ENCODE peak calls at places on chromosome 11, in ten cellular contexts. Q, N, L, T, J, V, E, H, Y and W are unnamed samples.

GRCh38 chr11:102564110-102564509 is 33.6 kb upstream of the MMP7 start:
- DNase-seq in N (no peak), L (no peak), Q (no peak), H (no peak), T (peak; percentile 12), E (no peak), Y (peak; percentile 57), J (peak; percentile 10), V (peak; percentile 56), W (no peak)

GRCh38 chr11:72293910-72294533 is 50.0 kb upstream of the PHOX2A start:
- DNase-seq in Q (no peak), H (no peak), N (no peak), Y (no peak), L (no peak), E (no peak), V (no peak), J (no peak), T (no peak), W (no peak)

GRCh38 chr11:27626938-27627586 is 73.2 kb downstream of the BDNF start:
- DNase-seq in E (no peak), Q (no peak), J (no peak), T (no peak), V (no peak), H (no peak), N (no peak), L (no peak), Y (no peak), W (no peak)

GRCh38 chr11:76074178-76075112 is 131.9 kb downstream of the WNT11 start:
- DNase-seq in V (no peak), T (peak; percentile 39), H (no peak), J (no peak), E (no peak), Q (no peak), N (peak; percentile 21), L (no peak), Y (no peak), W (no peak)

GRCh38 chr11:75946531-75947530 is 131.8 kb downstream of the UVRAG start:
- DNase-seq in E (no peak), T (peak; percentile 78), N (peak; percentile 59), Y (no peak), L (no peak), Q (no peak), V (peak; percentile 6), J (no peak), H (peak; percentile 4), W (no peak)

GRCh38 chr11:3860360-3860759 is 4.9 kb downstream of the STIM1 start:
- DNase-seq in N (no peak), T (no peak), Q (no peak), V (no peak), E (no peak), J (no peak), L (no peak), H (no peak), Y (no peak), W (no peak)

GRCh38 chr11:130725417-130726233 is 190.7 kb downstream of the SNX19 start:
- DNase-seq in L (no peak), E (no peak), H (no peak), T (no peak), Q (no peak), N (no peak), Y (no peak), V (no peak), J (no peak), W (no peak)

GRCh38 chr11:100640646-100641045 is 46.4 kb upstream of the ARHGAP42 start:
- DNase-seq in L (no peak), H (no peak), Y (no peak), E (no peak), J (no peak), T (no peak), N (no peak), Q (no peak), V (no peak), W (no peak)

GRCh38 chr11:68750197-68750987 is 928 bp downstream of the TESMIN start:
- DNase-seq in J (no peak), H (peak; percentile 71), Y (peak; percentile 45), N (no peak), E (peak; percentile 37), L (peak; percentile 69), Q (peak; percentile 41), V (peak; percentile 46), T (no peak), W (peak; percentile 38)

GRCh38 chr11:68748061-68748460 is 3.3 kb downstream of the TESMIN start:
- DNase-seq in J (no peak), N (no peak), Q (no peak), L (no peak), T (no peak), E (no peak), H (no peak), Y (no peak), V (no peak), W (no peak)

GRCh38 chr11:68750988-68751325 is 363 bp downstream of the TESMIN start:
- DNase-seq in Y (no peak), Q (no peak), V (no peak), J (no peak), N (no peak), E (peak; percentile 33), T (no peak), L (no peak), H (no peak), W (no peak)

GRCh38 chr11:68749501-68750196 is 1.7 kb downstream of the TESMIN start:
- DNase-seq in N (no peak), E (no peak), Q (no peak), V (no peak), Y (no peak), J (no peak), L (no peak), T (peak; percentile 12), H (peak; percentile 56), W (no peak)

DNA sequence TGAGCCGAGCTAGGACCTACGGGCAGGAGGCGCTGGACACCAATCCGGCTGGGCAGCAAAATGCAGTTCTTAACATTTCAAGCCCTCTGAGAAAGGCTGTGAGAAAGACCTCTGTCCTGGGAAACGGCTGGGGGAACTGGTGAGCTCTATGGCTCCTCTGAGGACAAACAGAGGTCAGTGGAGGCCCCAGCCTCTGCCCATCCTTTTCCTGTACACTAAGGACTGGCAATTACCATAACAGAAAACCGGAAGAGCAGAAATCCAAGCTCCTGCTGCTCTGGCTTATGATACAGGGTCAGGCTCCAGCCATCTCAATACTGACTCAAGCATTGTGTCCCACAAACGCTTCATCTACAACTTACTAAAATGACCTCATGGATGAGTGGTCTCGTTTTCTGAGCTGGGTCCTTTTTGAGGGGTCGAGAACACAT is 2.2 kb downstream of the TESMIN start:
- DNase-seq in T (peak; percentile 4), N (peak; percentile 5), Y (no peak), J (no peak), H (no peak), L (no peak), E (no peak), Q (no peak), V (no peak), W (no peak)
- TF ChIP-seq CTCF in T (no peak), N (peak; percentile 6), Y (no peak), J (no peak), H (no peak), L (no peak), E (no peak), Q (no peak), V (no peak), W (no peak)

DNA sequence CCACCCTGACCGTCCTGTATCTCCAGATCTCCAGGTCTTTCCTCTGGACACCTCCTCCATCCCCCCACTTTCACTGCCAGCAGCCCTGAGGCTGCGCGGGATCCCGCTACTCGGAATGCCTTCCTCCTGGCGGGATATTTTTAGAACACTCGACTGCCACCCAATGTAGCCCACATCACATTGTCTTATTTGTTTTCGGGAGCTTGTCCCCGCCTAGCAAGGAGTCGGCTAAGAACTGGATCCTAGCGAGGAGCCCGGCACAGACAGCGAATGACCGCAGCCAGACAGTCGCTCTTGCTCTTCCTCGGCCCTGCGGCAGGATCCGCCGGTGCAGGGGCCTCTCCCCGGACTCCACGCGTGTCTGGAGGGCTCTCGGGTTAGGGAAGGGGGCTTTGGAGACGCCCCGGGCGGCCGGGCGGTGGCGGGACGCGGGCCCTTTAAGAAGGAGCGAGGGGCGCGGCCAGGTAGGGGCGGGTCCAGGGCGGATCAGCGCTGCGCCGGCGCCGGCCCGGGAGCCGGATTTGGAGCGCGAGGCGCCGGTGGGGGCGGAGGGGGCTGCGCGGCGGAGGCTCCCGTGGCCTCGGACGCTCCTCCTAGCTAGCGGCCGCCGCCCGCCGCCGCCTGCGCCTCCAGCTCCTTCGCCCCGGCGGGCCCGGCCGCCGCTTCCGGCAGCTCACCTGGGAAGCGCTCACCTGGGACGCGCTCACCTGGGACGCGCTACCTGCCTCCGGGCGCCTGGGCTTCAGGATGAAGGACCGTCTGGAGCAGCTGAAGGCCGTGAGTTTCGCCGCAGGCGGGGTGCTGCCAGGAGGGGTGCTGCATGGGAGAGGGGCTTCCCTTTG is at the start of gene STX3:
- DNase-seq in T (peak; percentile 75), L (peak; percentile 81), N (peak; percentile 40), E (peak; percentile 81), H (peak; percentile 88), Y (peak; percentile 86), Q (peak; percentile 72), J (no peak), V (peak; percentile 92), W (peak; percentile 81)
- TF ChIP-seq CTCF in T (no peak), L (no peak), N (no peak), E (no peak), H (no peak), Y (no peak), Q (no peak), J (no peak), V (no peak), W (no peak)

DNA sequence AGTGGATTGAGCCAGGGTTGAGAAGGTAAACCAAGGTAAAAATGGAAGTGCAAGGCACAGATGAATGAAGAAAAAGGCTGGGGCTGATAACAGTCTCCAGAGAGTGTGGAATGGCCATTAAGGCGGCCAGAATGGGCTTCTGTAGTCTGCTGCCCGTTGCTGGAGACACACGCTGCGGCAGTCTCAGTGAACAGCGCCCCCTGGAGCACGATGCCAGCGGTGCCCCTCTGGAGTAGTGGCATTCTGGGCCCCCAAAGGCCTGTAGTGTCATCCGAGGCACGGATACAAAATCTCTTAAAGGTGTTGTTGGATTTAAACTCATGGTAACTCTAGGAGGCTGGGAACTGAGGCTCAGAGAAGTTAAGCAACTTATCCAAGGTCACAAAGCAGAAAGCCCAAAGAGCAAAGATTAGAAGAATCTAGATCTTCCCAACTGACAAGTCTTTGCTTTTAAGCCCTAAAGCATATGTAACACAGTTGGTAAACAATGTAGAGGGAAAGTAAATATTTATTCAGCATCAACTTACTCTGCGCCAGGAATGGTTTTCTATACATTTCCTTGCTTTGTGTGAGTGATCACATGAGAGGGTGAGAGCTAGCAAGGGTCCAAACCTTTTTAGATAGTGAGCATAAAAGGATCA is 18.2 kb downstream of the KCNJ1 start:
- DNase-seq in Y (peak; percentile 80), L (no peak), J (no peak), E (peak; percentile 54), N (peak; percentile 57), H (peak; percentile 88), V (peak; percentile 50), Q (peak; percentile 89), T (peak; percentile 59), W (peak; percentile 80)
- TF ChIP-seq CTCF in Y (peak; percentile 71), L (peak; percentile 47), J (peak; percentile 65), E (peak; percentile 38), N (peak; percentile 90), H (peak; percentile 97), V (peak; percentile 49), Q (peak; percentile 96), T (peak; percentile 83), W (peak; percentile 77)

DNA sequence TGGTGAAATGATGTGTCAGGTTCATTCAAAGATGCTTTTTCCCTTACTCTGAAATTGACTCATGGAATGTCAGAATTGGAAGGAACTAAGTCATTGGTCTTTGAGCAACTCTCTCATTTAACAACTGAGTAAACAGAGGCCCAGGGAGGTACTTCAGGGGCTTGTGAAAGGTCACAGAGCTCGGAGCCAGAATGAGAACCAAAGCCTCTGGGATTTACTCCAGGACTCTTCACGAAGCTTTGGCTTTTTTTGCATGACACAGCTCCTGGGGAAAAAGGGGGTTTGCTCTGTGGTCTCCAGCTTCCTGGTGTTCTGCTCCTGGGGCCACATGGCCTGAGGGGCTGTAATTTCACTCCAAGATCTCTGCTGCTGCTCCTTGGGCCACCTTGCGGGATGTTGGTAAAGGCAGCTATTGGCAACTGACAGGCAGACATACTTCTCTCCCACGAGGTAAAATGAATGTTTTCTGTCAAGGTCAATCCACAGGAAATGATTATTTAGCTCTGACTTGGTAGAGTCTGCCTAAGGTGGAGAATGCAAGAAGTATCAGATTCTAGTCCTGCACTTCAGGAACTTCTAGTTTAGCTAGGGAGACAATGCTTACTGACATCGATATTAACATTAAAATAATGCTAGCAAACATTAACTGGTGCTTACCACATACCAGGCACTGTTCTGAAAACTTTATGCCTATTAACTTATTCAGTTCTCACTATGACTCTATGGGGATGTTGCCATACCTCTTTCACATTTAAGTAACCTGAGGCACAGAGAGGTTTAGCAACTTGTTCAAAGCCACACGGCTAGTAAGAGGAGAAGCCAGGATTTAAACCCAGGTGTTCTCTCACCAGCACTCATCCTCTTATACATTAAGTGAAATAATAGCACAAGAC is 16.1 kb downstream of the PKNOX2 start:
- DNase-seq in Q (no peak), V (no peak), H (no peak), Y (no peak), T (no peak), E (no peak), J (no peak), N (no peak), L (peak; percentile 5), W (no peak)
- TF ChIP-seq CTCF in Q (no peak), V (no peak), H (no peak), Y (no peak), T (no peak), E (no peak), J (no peak), N (peak; percentile 18), L (no peak), W (no peak)